ENCODE peak calls at places on chromosomes 7 and 10, in six cellular contexts. Z is stimulated activated CD4-positive, alpha-beta T cell treated with anti-CD3 and anti-CD28 coated beads, TNF-alpha, amount 100 ng/mL, for 24 hours; K is Karpas-422; F is heart left ventricle; X is T-helper 17 cell; P is neural progenitor cell. O is an unnamed sample.
A peak's percentile ranks its signal among the peaks of the same experiment; 100 is the strongest.

GRCh38 chr7:130988443-130988842 is 254.4 kb upstream of the KLF14 start:
- DNase-seq in Z (no peak), F (no peak), K (no peak), P (peak; percentile 61), X (peak; percentile 39), O (no peak)

GRCh38 chr7:134789967-134790685 is 10.7 kb downstream of the CALD1 start:
- DNase-seq in Z (no peak), K (no peak), P (no peak), X (no peak), F (no peak), O (no peak)

GRCh38 chr10:124598196-124598595 is 136.6 kb downstream of the LHPP start:
- DNase-seq in X (no peak), K (no peak), P (no peak), Z (no peak), F (peak; percentile 25), O (no peak)

GRCh38 chr7:105013283-105013817 is 655 bp upstream of the KMT2E start:
- DNase-seq in P (peak; percentile 97), Z (peak; percentile 91), K (peak; percentile 97), F (peak; percentile 97), X (peak; percentile 86), O (peak; percentile 99)

GRCh38 chr10:86648706-86649426 is 5.5 kb upstream of the OPN4 start:
- DNase-seq in X (no peak), K (no peak), P (no peak), Z (no peak), F (peak; percentile 74), O (no peak)

GRCh38 chr7:129530881-129531391 is 28.6 kb downstream of the SMKR1 start:
- DNase-seq in K (no peak), Z (no peak), F (no peak), X (no peak), P (no peak), O (no peak)

GRCh38 chr10:128747556-128748335 is 621.5 kb upstream of the MKI67 start:
- DNase-seq in X (no peak), K (no peak), Z (no peak), F (no peak), P (no peak), O (no peak)

GRCh38 chr7:85573346-85573745 is 386.5 kb upstream of the SEMA3D start:
- DNase-seq in K (no peak), F (no peak), X (no peak), Z (no peak), P (no peak), O (no peak)

GRCh38 chr10:120477723-120478270 is 20.8 kb downstream of the PLPP4 start:
- DNase-seq in P (no peak), K (no peak), F (no peak), X (no peak), Z (no peak), O (no peak)

GRCh38 chr7:25750738-25751529 is 401.1 kb upstream of the NFE2L3 start:
- DNase-seq in F (no peak), K (no peak), Z (no peak), P (no peak), X (no peak), O (no peak)

GRCh38 chr7:105003275-105003674 is 10.7 kb upstream of the KMT2E start:
- DNase-seq in K (no peak), X (no peak), P (no peak), F (no peak), Z (no peak), O (no peak)

GRCh38 chr10:97211229-97211628 is 25.5 kb upstream of the SLIT1 start:
- DNase-seq in K (no peak), X (no peak), P (no peak), Z (no peak), F (no peak), O (no peak)

GRCh38 chr7:961546-962400 is 7.3 kb upstream of the ADAP1 start:
- DNase-seq in X (no peak), P (peak; percentile 1), K (no peak), Z (no peak), F (peak; percentile 21), O (no peak)

O was measured in NAMALWA.